ENCODE peak calls at places on chromosomes 4 and X, in four cellular contexts. One of them, this sample, is unnamed.

GRCh38 chr4:8030121-8030781 is 90.6 kb upstream of the AFAP1 start:
- DNase-seq in A172: no peak
- DNase-seq in NCI-H146: no peak
- DNase-seq in ELR: no peak
- DNase-seq in this sample: no peak

GRCh38 chr4:40564004-40564403 is 65.7 kb downstream of the RBM47 start:
- DNase-seq in NCI-H146: no peak
- DNase-seq in A172: peak
- DNase-seq in ELR: peak
- DNase-seq in this sample: no peak

GRCh38 chr4:124090007-124090406 is 622.5 kb downstream of the ANKRD50 start:
- DNase-seq in ELR: no peak
- DNase-seq in A172: no peak
- DNase-seq in NCI-H146: no peak
- DNase-seq in this sample: no peak

GRCh38 chr4:76665721-76666120 is 230.7 kb downstream of the SHROOM3 start:
- DNase-seq in ELR: no peak
- DNase-seq in NCI-H146: no peak
- DNase-seq in A172: no peak
- DNase-seq in this sample: no peak

GRCh38 chr4:186191266-186192067 is at the start of gene CYP4V2:
- DNase-seq in A172: peak
- DNase-seq in NCI-H146: peak
- DNase-seq in ELR: peak
- DNase-seq in this sample: no peak

GRCh38 chr4:168610911-168611530 is 114.2 kb downstream of the PALLD start:
- DNase-seq in A172: no peak
- DNase-seq in ELR: peak
- DNase-seq in NCI-H146: no peak
- DNase-seq in this sample: no peak

GRCh38 chr4:147782087-147782781 is 50.3 kb downstream of the ARHGAP10 start:
- DNase-seq in NCI-H146: no peak
- DNase-seq in ELR: peak
- DNase-seq in A172: peak
- DNase-seq in this sample: no peak

GRCh38 chr4:3235030-3235345 is 14.0 kb upstream of the MSANTD1 start:
- DNase-seq in NCI-H146: no peak
- DNase-seq in ELR: no peak
- DNase-seq in A172: no peak
- DNase-seq in this sample: no peak

GRCh38 chrX:48538641-48539344 is 721 bp upstream of the TBC1D25 start:
- DNase-seq in A172: no peak
- DNase-seq in NCI-H146: no peak
- DNase-seq in ELR: no peak
- DNase-seq in this sample: no peak

GRCh38 chr4:112859456-112860184 is 189.8 kb upstream of the ANK2 start:
- DNase-seq in A172: no peak
- DNase-seq in ELR: no peak
- DNase-seq in NCI-H146: no peak
- DNase-seq in this sample: no peak

GRCh38 chr4:41072021-41072777 is 142.1 kb downstream of the APBB2 start:
- DNase-seq in A172: no peak
- DNase-seq in NCI-H146: peak
- DNase-seq in ELR: no peak
- DNase-seq in this sample: no peak

GRCh38 chr4:140152760-140153418 is 1.1 kb downstream of the MAML3 start:
- DNase-seq in A172: no peak
- DNase-seq in NCI-H146: peak
- DNase-seq in ELR: peak
- DNase-seq in this sample: no peak

GRCh38 chrX:29858714-29859113 is 356.6 kb upstream of the MAGEB2 start:
- DNase-seq in NCI-H146: no peak
- DNase-seq in A172: peak
- DNase-seq in ELR: peak
- DNase-seq in this sample: no peak

GRCh38 chr4:6689506-6689960 is 4.1 kb upstream of the S100P start:
- DNase-seq in NCI-H146: no peak
- DNase-seq in ELR: no peak
- DNase-seq in A172: no peak
- DNase-seq in this sample: no peak

GRCh38 chrX:125505207-125505606 is 185.5 kb downstream of the TEX13C start:
- DNase-seq in A172: no peak
- DNase-seq in ELR: no peak
- DNase-seq in NCI-H146: no peak
- DNase-seq in this sample: no peak